ENCODE peak calls at places on chromosome 11, in ten cellular contexts. V, S, B, P, G, M, H, T, U and E are unnamed samples.
A peak's percentile ranks its signal among the peaks of the same experiment; 100 is the strongest.

GRCh38 chr11:105108247-105108646 is 31.3 kb downstream of the CARD18 start:
- DNase-seq in P (no peak), M (no peak), S (no peak), T (no peak), G (no peak), H (no peak), B (no peak), U (no peak), V (peak; percentile 87), E (no peak)

GRCh38 chr11:78987748-78988147 is 413.1 kb upstream of the NARS2 start:
- DNase-seq in M (no peak), H (no peak), P (no peak), T (no peak), G (no peak), S (no peak), B (no peak), U (no peak), V (no peak), E (no peak)

GRCh38 chr11:92954003-92954402 is 15.4 kb upstream of the MTNR1B start:
- DNase-seq in P (no peak), H (no peak), B (no peak), U (no peak), S (no peak), T (no peak), G (no peak), M (no peak), V (no peak), E (no peak)

GRCh38 chr11:123255909-123256308 is 60.9 kb upstream of the CLMP start:
- DNase-seq in B (peak; percentile 46), U (no peak), H (no peak), S (no peak), V (no peak), G (no peak), M (no peak), T (no peak), P (no peak), E (peak; percentile 22)

GRCh38 chr11:5690216-5690615 is 626 bp downstream of the TRIM22 start:
- DNase-seq in M (no peak), U (no peak), T (no peak), P (peak; percentile 27), V (no peak), G (no peak), S (no peak), H (no peak), B (no peak), E (peak; percentile 55)

GRCh38 chr11:133038850-133039249 is 493.5 kb downstream of the OPCML start:
- DNase-seq in B (no peak), S (no peak), T (no peak), G (no peak), H (no peak), V (no peak), P (no peak), U (no peak), M (no peak), E (no peak)

GRCh38 chr11:66973956-66974585 is 1.0 kb upstream of the C11orf86 start:
- DNase-seq in V (no peak), T (no peak), U (no peak), M (no peak), P (no peak), B (no peak), H (no peak), S (no peak), G (no peak), E (no peak)

GRCh38 chr11:91209751-91210150 is 986.9 kb upstream of the CHORDC1 start:
- DNase-seq in T (no peak), V (no peak), G (no peak), B (no peak), H (no peak), U (no peak), M (no peak), P (no peak), S (no peak), E (no peak)

GRCh38 chr11:9711454-9712307 is 47.8 kb downstream of the SWAP70 start:
- DNase-seq in H (no peak), S (no peak), M (no peak), T (no peak), G (no peak), V (no peak), P (no peak), U (no peak), B (no peak), E (no peak)

GRCh38 chr11:75400110-75400865 is 970 bp downstream of the RPS3 start:
- DNase-seq in P (peak; percentile 51), S (peak; percentile 44), B (no peak), V (peak; percentile 35), H (peak; percentile 43), U (no peak), G (no peak), M (no peak), T (no peak), E (no peak)

GRCh38 chr11:75406338-75406777 is 7.0 kb downstream of the RPS3 start:
- DNase-seq in G (no peak), H (no peak), S (no peak), P (no peak), T (no peak), B (no peak), U (peak; percentile 68), M (peak; percentile 37), V (peak; percentile 67), E (no peak)

GRCh38 chr11:75402002-75402773 is 2.9 kb downstream of the RPS3 start:
- DNase-seq in M (peak; percentile 33), H (no peak), V (no peak), G (no peak), B (no peak), U (no peak), S (no peak), P (no peak), T (no peak), E (no peak)

GRCh38 chr11:75403037-75403436 is 3.7 kb downstream of the RPS3 start:
- DNase-seq in U (no peak), B (no peak), S (no peak), H (no peak), P (no peak), V (no peak), T (no peak), G (no peak), M (no peak), E (no peak)

GRCh38 chr11:75403983-75404658 is 4.8 kb downstream of the RPS3 start:
- DNase-seq in H (no peak), T (no peak), P (no peak), V (peak; percentile 29), G (no peak), B (no peak), M (peak; percentile 39), S (no peak), U (no peak), E (no peak)
- H3K36me3 ChIP-seq in H (peaks cover 95% of the 10 kb centered on the region), T (peaks cover 57% of the 10 kb centered on the region), P (peaks cover 62% of the 10 kb centered on the region), V (peaks cover 85% of the 10 kb centered on the region), G (peaks cover 83% of the 10 kb centered on the region), B (peaks cover 60% of the 10 kb centered on the region), M (peaks cover 84% of the 10 kb centered on the region), S (peaks cover 60% of the 10 kb centered on the region), U (peaks cover 93% of the 10 kb centered on the region), E (peaks cover 95% of the 10 kb centered on the region)

DNA sequence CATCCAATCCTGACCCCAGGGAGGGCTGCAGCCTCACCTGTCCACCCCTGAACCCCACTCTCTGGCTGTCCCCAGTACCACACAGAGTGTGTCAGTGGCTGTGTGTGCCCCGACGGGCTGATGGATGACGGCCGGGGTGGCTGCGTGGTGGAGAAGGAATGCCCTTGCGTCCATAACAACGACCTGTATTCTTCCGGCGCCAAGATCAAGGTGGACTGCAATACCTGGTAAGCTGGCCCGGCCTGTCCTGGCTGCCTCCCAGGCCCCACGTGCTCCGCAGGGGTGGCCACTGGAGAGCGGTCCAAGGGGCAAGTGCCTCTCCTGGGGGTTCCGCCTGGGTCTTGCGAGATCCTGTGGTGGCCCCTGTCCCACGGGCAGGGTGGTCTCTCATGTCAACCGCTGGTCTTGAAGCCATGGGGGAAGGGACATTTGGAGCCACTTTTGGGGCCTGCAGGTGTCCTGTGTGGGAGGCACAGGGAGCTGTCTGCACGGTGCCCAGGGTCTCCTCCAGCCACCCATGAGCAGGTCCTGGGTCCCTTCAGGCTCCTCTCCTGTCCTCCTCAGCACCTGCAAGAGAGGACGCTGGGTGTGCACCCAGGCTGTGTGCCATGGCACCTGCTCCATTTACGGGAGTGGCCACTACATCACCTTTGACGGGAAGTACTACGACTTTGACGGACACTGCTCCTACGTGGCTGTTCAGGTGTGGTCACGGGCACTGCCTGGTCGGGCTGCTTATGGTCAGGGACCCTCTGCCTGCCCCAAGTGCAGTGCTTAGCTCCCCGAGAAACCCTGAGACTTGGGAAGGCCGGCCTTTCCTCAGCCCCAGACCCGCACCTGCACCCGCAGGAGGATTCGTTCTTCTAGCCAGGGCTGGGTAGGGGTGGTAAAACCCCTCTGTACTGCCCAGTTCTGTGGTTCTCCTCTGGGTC is 11.8 kb downstream of the MUC2 start:
- DNase-seq in U (no peak), G (no peak), T (no peak), H (no peak), S (no peak), B (no peak), P (no peak), M (peak; percentile 58), V (no peak), E (no peak)
- H3K36me3 ChIP-seq in U (no peaks in the 10 kb centered on the region), G (no peaks in the 10 kb centered on the region), T (no peaks in the 10 kb centered on the region), H (no peaks in the 10 kb centered on the region), S (no peaks in the 10 kb centered on the region), B (no peaks in the 10 kb centered on the region), P (no peaks in the 10 kb centered on the region), M (no peaks in the 10 kb centered on the region), V (no peaks in the 10 kb centered on the region), E (no peaks in the 10 kb centered on the region)

DNA sequence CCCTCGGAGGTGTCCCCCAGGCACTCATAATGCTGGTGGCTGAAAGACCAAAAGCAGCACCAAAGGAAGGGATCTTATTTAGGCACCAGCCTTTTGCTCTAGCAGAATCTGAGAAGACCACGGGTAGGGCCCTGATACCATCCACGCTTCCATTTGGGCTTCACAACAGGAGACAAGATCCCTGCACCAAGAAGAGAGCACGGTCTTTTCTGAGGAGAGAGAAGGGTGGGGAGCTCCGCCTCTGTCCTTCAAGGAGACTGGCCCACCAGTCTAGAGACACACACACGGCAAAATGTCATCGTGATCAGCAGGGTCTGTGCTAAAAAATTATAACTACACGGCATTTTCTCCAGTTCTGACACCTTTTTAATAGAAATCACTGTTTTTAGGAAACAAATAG is 9.8 kb downstream of the LARGE2 start:
- DNase-seq in M (no peak), V (no peak), S (no peak), T (no peak), U (no peak), G (no peak), B (no peak), P (no peak), H (no peak), E (no peak)
- H3K36me3 ChIP-seq in M (peaks cover 73% of the 10 kb centered on the region), V (no peaks in the 10 kb centered on the region), S (peaks cover 27% of the 10 kb centered on the region), T (peaks cover 3% of the 10 kb centered on the region), U (peaks cover 53% of the 10 kb centered on the region), G (peaks cover 57% of the 10 kb centered on the region), B (peaks cover 30% of the 10 kb centered on the region), P (peaks cover 41% of the 10 kb centered on the region), H (peaks cover 26% of the 10 kb centered on the region), E (peaks cover 22% of the 10 kb centered on the region)

GRCh38 chr11:122214567-122214966 is 98.6 kb upstream of the BLID start:
- DNase-seq in B (no peak), U (no peak), G (no peak), V (no peak), H (no peak), P (no peak), M (no peak), S (no peak), T (no peak), E (no peak)
- H3K36me3 ChIP-seq in B (no peaks in the 10 kb centered on the region), U (no peaks in the 10 kb centered on the region), G (no peaks in the 10 kb centered on the region), V (no peaks in the 10 kb centered on the region), H (no peaks in the 10 kb centered on the region), P (no peaks in the 10 kb centered on the region), M (no peaks in the 10 kb centered on the region), S (no peaks in the 10 kb centered on the region), T (no peaks in the 10 kb centered on the region), E (no peaks in the 10 kb centered on the region)

GRCh38 chr11:102138677-102139076 is 28.4 kb downstream of the YAP1 start:
- DNase-seq in H (no peak), T (no peak), V (peak; percentile 76), U (no peak), B (no peak), G (no peak), P (no peak), M (no peak), S (no peak), E (peak; percentile 20)
- H3K36me3 ChIP-seq in H (no peaks in the 10 kb centered on the region), T (no peaks in the 10 kb centered on the region), V (peaks cover 7% of the 10 kb centered on the region), U (no peaks in the 10 kb centered on the region), B (no peaks in the 10 kb centered on the region), G (no peaks in the 10 kb centered on the region), P (no peaks in the 10 kb centered on the region), M (no peaks in the 10 kb centered on the region), S (no peaks in the 10 kb centered on the region), E (no peaks in the 10 kb centered on the region)